ENCODE peak calls at places on chromosome 3, in four cellular contexts. C is T-helper 1 cell, J is anterior cingulate cortex, M is tibial nerve. I is an unnamed sample.

GRCh38 chr3:182438398-182438797 is 354.9 kb upstream of the ATP11B start:
- DNase-seq in M (no peak), J (no peak), C (no peak), I (no peak)

GRCh38 chr3:55678521-55679216 is 191.6 kb upstream of the WNT5A start:
- DNase-seq in M (peak), J (no peak), C (no peak), I (no peak)

GRCh38 chr3:167102071-167102470 is 278.0 kb downstream of the ZBBX start:
- DNase-seq in M (no peak), C (no peak), J (no peak), I (no peak)

GRCh38 chr3:3127432-3128010 is 781 bp downstream of the TRNT1 start:
- DNase-seq in M (peak), C (peak), J (no peak), I (no peak)

GRCh38 chr3:100893590-100893989 is 99.6 kb downstream of the ABI3BP start:
- DNase-seq in J (no peak), M (no peak), C (no peak), I (no peak)

GRCh38 chr3:27533718-27534578 is 49.8 kb upstream of the SLC4A7 start:
- DNase-seq in M (peak), J (peak), C (no peak), I (no peak)

GRCh38 chr3:109382573-109382972 is 45.2 kb upstream of the DPPA4 start:
- DNase-seq in J (no peak), C (no peak), M (no peak), I (no peak)

GRCh38 chr3:181713673-181714270 is 2.0 kb downstream of the SOX2 start:
- DNase-seq in J (no peak), M (no peak), C (no peak), I (no peak)

GRCh38 chr3:53044371-53045106 is 1.3 kb downstream of the SFMBT1 start:
- DNase-seq in J (no peak), C (peak), M (peak), I (peak)

GRCh38 chr3:64140651-64141050 is 84.6 kb downstream of the PRICKLE2 start:
- DNase-seq in C (no peak), M (no peak), J (no peak), I (no peak)

GRCh38 chr3:135907422-135908165 is 57.9 kb upstream of the PPP2R3A start:
- DNase-seq in M (no peak), C (no peak), J (no peak), I (no peak)

GRCh38 chr3:108222813-108223307 is 636 bp upstream of the IFT57 start:
- DNase-seq in J (no peak), C (no peak), M (no peak), I (no peak)

GRCh38 chr3:37907371-37907770 is 45.7 kb downstream of the CTDSPL start:
- DNase-seq in M (no peak), J (no peak), C (no peak), I (no peak)

GRCh38 chr3:125061170-125061569 is 5.4 kb upstream of the HEG1 start:
- DNase-seq in M (peak), J (no peak), C (no peak), I (no peak)

GRCh38 chr3:108103971-108104797 is 13.4 kb upstream of the CD47 start:
- DNase-seq in M (no peak), C (no peak), J (no peak), I (no peak)